ENCODE peak calls at places on chromosomes 12 and 14, in four cellular contexts. V, Q, X and Y are unnamed samples.

GRCh38 chr12:28222959-28223662 is 32.9 kb downstream of the CCDC91 start:
- DNase-seq in Q (no peak), V (no peak), X (no peak), Y (no peak)

GRCh38 chr14:98466807-98467206 is 805.2 kb downstream of the BCL11B start:
- DNase-seq in X (no peak), V (no peak), Q (no peak), Y (no peak)

GRCh38 chr14:94203473-94204210 is 29.5 kb downstream of the PPP4R4 start:
- DNase-seq in Q (no peak), V (no peak), X (no peak), Y (no peak)

GRCh38 chr12:71840226-71840847 is 778 bp downstream of the TBC1D15 start:
- DNase-seq in Q (no peak), X (no peak), V (peak), Y (peak)

GRCh38 chr12:75642226-75642625 is 130.8 kb upstream of the KRR1 start:
- DNase-seq in X (no peak), V (no peak), Q (peak), Y (no peak)

GRCh38 chr12:77947326-77947725 is 116.6 kb downstream of the NAV3 start:
- DNase-seq in V (peak), Q (peak), X (no peak), Y (no peak)

GRCh38 chr14:76832503-76832988 is 6.3 kb downstream of the LRRC74A start:
- DNase-seq in V (peak), X (no peak), Q (no peak), Y (no peak)

GRCh38 chr12:117377758-117378157 is 16.3 kb upstream of the NOS1 start:
- DNase-seq in X (no peak), Q (no peak), V (no peak), Y (no peak)

GRCh38 chr12:94186461-94187237 is 38.3 kb downstream of the PLXNC1 start:
- DNase-seq in V (peak), Q (no peak), X (peak), Y (no peak)

GRCh38 chr14:71381814-71382213 is 474.6 kb downstream of the PCNX1 start:
- DNase-seq in V (no peak), Q (no peak), X (no peak), Y (no peak)

GRCh38 chr12:77645966-77646598 is 184.6 kb upstream of the NAV3 start:
- DNase-seq in Q (no peak), V (no peak), X (no peak), Y (no peak)

GRCh38 chr14:103828315-103828967 is 18.9 kb downstream of the PPP1R13B start:
- DNase-seq in V (no peak), Q (no peak), X (no peak), Y (no peak)

GRCh38 chr14:105938959-105939358 is 412.6 kb downstream of the TMEM121 start:
- DNase-seq in V (no peak), Q (no peak), X (no peak), Y (no peak)

GRCh38 chr14:24394275-24394674 is 4.5 kb upstream of the NYNRIN start:
- DNase-seq in Q (no peak), V (no peak), X (no peak), Y (no peak)

GRCh38 chr12:95248604-95249355 is 31.2 kb downstream of the VEZT start:
- DNase-seq in X (no peak), V (no peak), Q (no peak), Y (no peak)

GRCh38 chr12:113850309-113851056 is 115.6 kb downstream of the RBM19 start:
- DNase-seq in V (peak), X (no peak), Q (no peak), Y (no peak)

GRCh38 chr12:77882709-77883108 is 52.0 kb downstream of the NAV3 start:
- DNase-seq in X (no peak), Q (no peak), V (no peak), Y (no peak)

GRCh38 chr14:68631691-68632590 is 160.9 kb downstream of the ZFP36L1 start:
- DNase-seq in X (no peak), V (no peak), Q (no peak), Y (no peak)

GRCh38 chr12:71465794-71466193 is 26.2 kb downstream of the LGR5 start:
- DNase-seq in Q (no peak), X (no peak), V (no peak), Y (no peak)

GRCh38 chr12:119229837-119230236 is 51.1 kb downstream of the HSPB8 start:
- DNase-seq in Q (no peak), V (peak), X (no peak), Y (no peak)

GRCh38 chr12:84910549-84911241 is 1.9 kb downstream of the SLC6A15 start:
- DNase-seq in X (no peak), Q (no peak), V (peak), Y (no peak)

GRCh38 chr12:121817648-121818043 is 13.8 kb downstream of the SETD1B start:
- DNase-seq in X (no peak), Q (no peak), V (no peak), Y (no peak)